ENCODE peak calls at places on chromosome 13, in seven cellular contexts. R, P, Q, D, B, T and G are unnamed samples.

GRCh38 chr13:20570540-20570939 is 3.6 kb downstream of the IFT88 start:
- DNase-seq in R (no peak), P (no peak), Q (no peak), D (no peak), B (peak), T (no peak), G (peak)

GRCh38 chr13:37701972-37702371 is 103.4 kb upstream of the POSTN start:
- DNase-seq in R (no peak), P (peak), Q (peak), D (no peak), B (peak), T (no peak), G (peak)

GRCh38 chr13:41470187-41470586 is 12.8 kb downstream of the RGCC start:
- DNase-seq in R (no peak), P (no peak), Q (no peak), D (no peak), B (no peak), T (no peak), G (no peak)

GRCh38 chr13:101746513-101746912 is 294.0 kb downstream of the ITGBL1 start:
- DNase-seq in R (no peak), P (no peak), Q (no peak), D (no peak), B (no peak), T (no peak), G (no peak)

GRCh38 chr13:77563110-77563509 is 27.6 kb downstream of the SCEL start:
- DNase-seq in R (no peak), P (no peak), Q (no peak), D (no peak), B (peak), T (no peak), G (peak)

GRCh38 chr13:75468602-75469001 is 13.4 kb downstream of the TBC1D4 start:
- DNase-seq in R (no peak), P (no peak), Q (no peak), D (no peak), B (no peak), T (no peak), G (no peak)

GRCh38 chr13:36531746-36532486 is 99.6 kb downstream of the CCNA1 start:
- DNase-seq in R (no peak), P (no peak), Q (no peak), D (no peak), B (no peak), T (no peak), G (no peak)

GRCh38 chr13:45361596-45362206 is 20.7 kb upstream of the TPT1 start:
- DNase-seq in R (no peak), P (peak), Q (no peak), D (no peak), B (no peak), T (no peak), G (peak)

GRCh38 chr13:43414111-43414510 is 372.7 kb downstream of the ENOX1 start:
- DNase-seq in R (no peak), P (no peak), Q (no peak), D (no peak), B (no peak), T (no peak), G (no peak)

GRCh38 chr13:45142440-45143345 is 22.4 kb downstream of the GTF2F2 start:
- DNase-seq in R (no peak), P (no peak), Q (no peak), D (no peak), B (no peak), T (no peak), G (peak)

GRCh38 chr13:75704194-75704941 is 68.2 kb downstream of the LMO7 start:
- DNase-seq in R (no peak), P (no peak), Q (peak), D (no peak), B (peak), T (no peak), G (peak)

GRCh38 chr13:51849145-51850101 is 4.4 kb upstream of the TMEM272 start:
- DNase-seq in R (peak), P (peak), Q (no peak), D (no peak), B (peak), T (peak), G (peak)

GRCh38 chr13:52739468-52740071 is at the start of gene CNMD:
- DNase-seq in R (no peak), P (no peak), Q (no peak), D (no peak), B (no peak), T (no peak), G (no peak)

GRCh38 chr13:99656843-99657506 is 155.7 kb downstream of the TM9SF2 start:
- DNase-seq in R (peak), P (no peak), Q (no peak), D (no peak), B (no peak), T (no peak), G (no peak)

GRCh38 chr13:30792257-30793000 is 57.1 kb downstream of the ALOX5AP start:
- DNase-seq in R (no peak), P (peak), Q (peak), D (no peak), B (peak), T (peak), G (peak)

GRCh38 chr13:90757127-90757680 is 590.3 kb upstream of the MIR17HG start:
- DNase-seq in R (no peak), P (no peak), Q (no peak), D (no peak), B (no peak), T (no peak), G (no peak)

GRCh38 chr13:99354371-99354951 is 47.3 kb upstream of the GPR183 start:
- DNase-seq in R (no peak), P (no peak), Q (no peak), D (no peak), B (peak), T (no peak), G (no peak)

GRCh38 chr13:64293923-64294322 is 2878.3 kb upstream of the PCDH20 start:
- DNase-seq in R (no peak), P (no peak), Q (no peak), D (no peak), B (no peak), T (no peak), G (peak)

GRCh38 chr13:63901630-63902029 is 2486.0 kb upstream of the PCDH20 start:
- DNase-seq in R (no peak), P (no peak), Q (no peak), D (no peak), B (no peak), T (peak), G (no peak)

GRCh38 chr13:30752201-30752797 is 17.0 kb downstream of the ALOX5AP start:
- DNase-seq in R (no peak), P (no peak), Q (peak), D (no peak), B (no peak), T (no peak), G (peak)

GRCh38 chr13:108214511-108215383 is 589 bp downstream of the LIG4 start:
- DNase-seq in R (peak), P (no peak), Q (no peak), D (no peak), B (no peak), T (peak), G (no peak)

GRCh38 chr13:114032121-114032799 is 58.4 kb upstream of the C13orf46 start:
- DNase-seq in R (no peak), P (no peak), Q (peak), D (no peak), B (peak), T (no peak), G (peak)

GRCh38 chr13:76226941-76227340 is 590.8 kb downstream of the LMO7 start:
- DNase-seq in R (no peak), P (no peak), Q (no peak), D (no peak), B (peak), T (no peak), G (no peak)

GRCh38 chr13:73000027-73000674 is 58.7 kb upstream of the KLF5 start:
- DNase-seq in R (peak), P (no peak), Q (no peak), D (no peak), B (peak), T (no peak), G (no peak)

GRCh38 chr13:113948034-113948742 is 25.7 kb downstream of the C13orf46 start:
- DNase-seq in R (no peak), P (no peak), Q (peak), D (no peak), B (no peak), T (no peak), G (peak)

GRCh38 chr13:91459485-91459884 is 61.1 kb downstream of the GPC5 start:
- DNase-seq in R (no peak), P (no peak), Q (no peak), D (no peak), B (no peak), T (no peak), G (no peak)